ENCODE peak calls at places on chromosomes 6 and 20, in six cellular contexts. One of them, this sample, is unnamed.

GRCh38 chr6:157265630-157266029 is 57.7 kb downstream of the TMEM242 start:
- DNase-seq in Caco-2: no peak
- DNase-seq in GM23338: no peak
- DNase-seq in Karpas-422: no peak
- DNase-seq in heart left ventricle: no peak
- DNase-seq in lung: no peak
- DNase-seq in this sample: no peak

GRCh38 chr20:53208110-53208908 is 236.2 kb downstream of the TSHZ2 start:
- DNase-seq in Caco-2: peak; percentile 21
- DNase-seq in lung: no peak
- DNase-seq in heart left ventricle: no peak
- DNase-seq in Karpas-422: peak; percentile 44
- DNase-seq in GM23338: peak; percentile 85
- DNase-seq in this sample: no peak

GRCh38 chr6:150656156-150656555 is 56.5 kb downstream of the PLEKHG1 start:
- DNase-seq in heart left ventricle: no peak
- DNase-seq in Karpas-422: no peak
- DNase-seq in Caco-2: no peak
- DNase-seq in GM23338: no peak
- DNase-seq in lung: no peak
- DNase-seq in this sample: no peak

GRCh38 chr6:43515808-43516207 is 918 bp downstream of the YIPF3 start:
- DNase-seq in Karpas-422: no peak
- DNase-seq in lung: no peak
- DNase-seq in GM23338: no peak
- DNase-seq in Caco-2: no peak
- DNase-seq in heart left ventricle: no peak
- DNase-seq in this sample: no peak

GRCh38 chr6:96743496-96743895 is 93.8 kb downstream of the GPR63 start:
- DNase-seq in GM23338: no peak
- DNase-seq in Karpas-422: no peak
- DNase-seq in lung: no peak
- DNase-seq in Caco-2: no peak
- DNase-seq in heart left ventricle: no peak
- DNase-seq in this sample: no peak

GRCh38 chr6:140071601-140072062 is 697.2 kb upstream of the CITED2 start:
- DNase-seq in Caco-2: no peak
- DNase-seq in lung: no peak
- DNase-seq in Karpas-422: no peak
- DNase-seq in GM23338: no peak
- DNase-seq in heart left ventricle: no peak
- DNase-seq in this sample: no peak

GRCh38 chr6:21355638-21356037 is 237.9 kb upstream of the SOX4 start:
- DNase-seq in lung: no peak
- DNase-seq in GM23338: no peak
- DNase-seq in Karpas-422: no peak
- DNase-seq in heart left ventricle: no peak
- DNase-seq in Caco-2: no peak
- DNase-seq in this sample: no peak

GRCh38 chr6:148146717-148147116 is 195.9 kb upstream of the SASH1 start:
- DNase-seq in Caco-2: no peak
- DNase-seq in heart left ventricle: no peak
- DNase-seq in lung: no peak
- DNase-seq in Karpas-422: no peak
- DNase-seq in GM23338: peak; percentile 26
- DNase-seq in this sample: peak; percentile 9

DNA sequence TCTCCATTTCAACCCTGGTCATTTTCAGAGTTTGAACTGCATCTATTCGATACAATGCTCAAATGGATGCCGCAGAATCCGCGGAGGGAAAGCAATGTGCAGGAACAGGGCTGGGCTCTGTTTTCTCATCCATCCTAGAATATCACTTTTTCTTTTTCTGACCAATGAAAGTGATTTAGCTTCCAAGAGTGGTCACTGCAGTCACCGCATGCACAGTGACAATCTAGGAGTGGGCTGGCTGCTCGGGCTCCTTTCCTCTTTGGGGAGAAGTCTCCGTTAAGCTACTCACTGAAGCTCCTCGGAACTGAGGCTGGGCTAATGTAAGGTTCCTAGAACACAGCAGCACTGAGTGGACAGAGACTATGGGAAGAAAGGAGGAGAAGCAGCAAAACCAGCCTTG is 41.3 kb downstream of the RAMACL start:
- DNase-seq in GM23338: no peak
- DNase-seq in lung: no peak
- DNase-seq in Karpas-422: no peak
- DNase-seq in heart left ventricle: no peak
- DNase-seq in Caco-2: no peak
- DNase-seq in this sample: no peak
- H3K4me1 ChIP-seq in GM23338: peaks cover 15% of the 10 kb centered on the region
- H3K4me1 ChIP-seq in lung: peaks cover 5% of the 10 kb centered on the region
- H3K4me1 ChIP-seq in Karpas-422: peaks cover 44% of the 10 kb centered on the region
- H3K4me1 ChIP-seq in heart left ventricle: peaks cover 23% of the 10 kb centered on the region
- H3K4me1 ChIP-seq in Caco-2: peaks cover 7% of the 10 kb centered on the region
- H3K4me1 ChIP-seq in this sample: peaks cover 6% of the 10 kb centered on the region

GRCh38 chr6:3739311-3739897 is 12.1 kb downstream of the PXDC1 start:
- DNase-seq in GM23338: no peak
- DNase-seq in lung: no peak
- DNase-seq in Caco-2: no peak
- DNase-seq in Karpas-422: no peak
- DNase-seq in heart left ventricle: no peak
- DNase-seq in this sample: no peak
- H3K4me1 ChIP-seq in GM23338: peaks cover 10% of the 10 kb centered on the region
- H3K4me1 ChIP-seq in lung: peaks cover 16% of the 10 kb centered on the region
- H3K4me1 ChIP-seq in Caco-2: peaks cover 14% of the 10 kb centered on the region
- H3K4me1 ChIP-seq in Karpas-422: peaks cover 11% of the 10 kb centered on the region
- H3K4me1 ChIP-seq in heart left ventricle: peaks cover 54% of the 10 kb centered on the region
- H3K4me1 ChIP-seq in this sample: no peaks in the 10 kb centered on the region

DNA sequence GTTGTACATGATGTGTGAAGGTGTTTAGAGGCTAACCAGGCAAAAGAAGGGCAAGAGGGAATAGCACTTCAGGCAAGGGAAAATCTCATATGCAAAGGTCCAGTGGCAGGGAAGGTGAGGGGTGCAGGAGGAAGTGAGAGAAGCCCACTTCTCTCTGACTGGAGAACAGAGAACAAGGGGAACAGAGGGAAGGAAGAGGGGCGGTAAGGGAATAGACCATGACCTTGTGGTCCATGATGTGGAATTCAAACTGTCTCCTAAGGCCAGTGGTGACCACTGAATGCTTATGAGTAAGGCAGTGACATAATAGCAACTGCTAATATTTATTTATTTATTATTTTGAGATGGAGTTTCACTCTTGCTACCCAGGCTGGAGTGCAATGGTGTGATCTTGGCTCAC is 20.6 kb upstream of the SLC9A8 start:
- DNase-seq in Caco-2: no peak
- DNase-seq in Karpas-422: no peak
- DNase-seq in GM23338: no peak
- DNase-seq in lung: no peak
- DNase-seq in heart left ventricle: no peak
- DNase-seq in this sample: no peak
- H3K4me1 ChIP-seq in Caco-2: peaks cover 59% of the 10 kb centered on the region
- H3K4me1 ChIP-seq in Karpas-422: peaks cover 4% of the 10 kb centered on the region
- H3K4me1 ChIP-seq in GM23338: no peaks in the 10 kb centered on the region
- H3K4me1 ChIP-seq in lung: peaks cover 17% of the 10 kb centered on the region
- H3K4me1 ChIP-seq in heart left ventricle: peaks cover 23% of the 10 kb centered on the region
- H3K4me1 ChIP-seq in this sample: no peaks in the 10 kb centered on the region

DNA sequence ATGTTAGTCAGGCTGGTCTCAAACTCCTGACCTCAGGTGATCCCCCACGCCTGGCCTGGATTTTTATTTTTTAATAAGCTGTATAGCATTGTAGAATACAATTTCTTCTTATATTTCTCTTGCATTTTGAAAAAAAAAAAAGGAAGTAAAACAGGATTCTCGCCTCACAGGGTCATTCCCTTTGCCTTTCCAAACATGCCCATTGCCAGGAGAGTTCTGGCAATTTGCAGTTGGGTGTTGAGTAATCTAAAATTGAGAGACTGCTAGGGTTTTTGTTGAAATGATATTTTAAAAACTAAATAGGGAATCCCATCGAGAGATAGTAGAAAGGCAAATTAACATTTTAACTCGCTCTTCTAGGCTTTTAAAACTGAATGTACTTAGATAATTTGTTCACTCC is 196.1 kb downstream of the JARID2 start:
- DNase-seq in GM23338: no peak
- DNase-seq in heart left ventricle: no peak
- DNase-seq in lung: no peak
- DNase-seq in Karpas-422: no peak
- DNase-seq in Caco-2: no peak
- DNase-seq in this sample: no peak
- H3K4me1 ChIP-seq in GM23338: peaks cover 92% of the 10 kb centered on the region
- H3K4me1 ChIP-seq in heart left ventricle: peaks cover 66% of the 10 kb centered on the region
- H3K4me1 ChIP-seq in lung: peaks cover 6% of the 10 kb centered on the region
- H3K4me1 ChIP-seq in Karpas-422: peaks cover 7% of the 10 kb centered on the region
- H3K4me1 ChIP-seq in Caco-2: peaks cover 6% of the 10 kb centered on the region
- H3K4me1 ChIP-seq in this sample: peaks cover 14% of the 10 kb centered on the region

DNA sequence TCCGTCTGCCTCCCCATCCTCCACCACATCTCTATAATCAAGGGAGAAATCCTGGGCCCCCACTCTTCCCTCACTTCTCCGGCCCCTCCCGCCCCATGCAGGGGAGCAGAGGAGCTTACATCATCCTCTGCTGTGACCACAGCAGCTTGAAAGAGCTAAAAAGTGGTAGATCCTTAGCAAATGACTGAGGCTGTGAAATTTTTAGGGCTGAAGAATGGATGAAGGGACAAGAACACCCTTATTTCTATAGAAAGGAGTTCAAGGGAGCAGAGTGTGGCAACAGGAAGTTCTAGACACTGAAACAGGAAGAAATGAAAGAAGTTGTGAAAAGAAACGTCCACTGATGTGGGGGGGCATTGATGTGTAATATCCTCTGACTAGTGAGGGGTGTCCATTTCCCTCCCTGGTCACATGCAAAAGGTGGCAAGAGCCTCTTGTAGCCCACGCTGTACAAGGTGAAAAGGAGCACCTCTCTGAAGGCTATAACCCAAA is 380.2 kb upstream of the JARID2 start:
- DNase-seq in Caco-2: no peak
- DNase-seq in lung: no peak
- DNase-seq in heart left ventricle: no peak
- DNase-seq in Karpas-422: no peak
- DNase-seq in GM23338: no peak
- DNase-seq in this sample: no peak
- H3K4me1 ChIP-seq in Caco-2: no peaks in the 10 kb centered on the region
- H3K4me1 ChIP-seq in lung: no peaks in the 10 kb centered on the region
- H3K4me1 ChIP-seq in heart left ventricle: peaks cover 4% of the 10 kb centered on the region
- H3K4me1 ChIP-seq in Karpas-422: no peaks in the 10 kb centered on the region
- H3K4me1 ChIP-seq in GM23338: peaks cover 27% of the 10 kb centered on the region
- H3K4me1 ChIP-seq in this sample: no peaks in the 10 kb centered on the region

DNA sequence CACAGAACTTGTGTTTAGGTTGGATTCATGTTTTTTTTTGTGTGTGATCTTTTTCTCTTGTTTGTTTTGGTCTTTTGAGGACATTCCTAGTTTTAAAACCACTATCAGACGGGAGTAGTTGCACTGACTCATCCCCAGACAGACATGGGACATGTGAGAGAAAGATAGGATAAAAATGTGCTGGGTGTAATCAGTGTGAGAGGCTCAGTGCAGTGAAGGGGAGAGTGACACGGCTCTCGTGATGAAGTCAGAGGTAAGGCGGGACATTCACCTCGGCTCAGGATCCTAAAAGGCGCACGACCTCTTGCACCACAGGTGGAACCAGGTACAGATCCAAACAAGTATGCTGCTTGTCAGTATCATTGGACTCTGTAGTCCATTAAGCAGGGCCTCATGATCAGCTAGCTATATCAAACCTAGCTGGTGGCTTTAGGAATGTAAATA is 17.9 kb downstream of the FOXO3 start:
- DNase-seq in GM23338: no peak
- DNase-seq in heart left ventricle: no peak
- DNase-seq in lung: no peak
- DNase-seq in Caco-2: peak; percentile 21
- DNase-seq in Karpas-422: no peak
- DNase-seq in this sample: no peak
- H3K4me1 ChIP-seq in GM23338: peaks cover 21% of the 10 kb centered on the region
- H3K4me1 ChIP-seq in heart left ventricle: peaks cover 100% of the 10 kb centered on the region
- H3K4me1 ChIP-seq in lung: peaks cover 11% of the 10 kb centered on the region
- H3K4me1 ChIP-seq in Caco-2: peaks cover 17% of the 10 kb centered on the region
- H3K4me1 ChIP-seq in Karpas-422: peaks cover 17% of the 10 kb centered on the region
- H3K4me1 ChIP-seq in this sample: peaks cover 38% of the 10 kb centered on the region

GRCh38 chr20:50545123-50545522 is 34.9 kb downstream of the PTPN1 start:
- DNase-seq in heart left ventricle: no peak
- DNase-seq in Caco-2: no peak
- DNase-seq in lung: no peak
- DNase-seq in Karpas-422: no peak
- DNase-seq in GM23338: peak; percentile 54
- DNase-seq in this sample: no peak
- H3K4me1 ChIP-seq in heart left ventricle: peaks cover 69% of the 10 kb centered on the region
- H3K4me1 ChIP-seq in Caco-2: peaks cover 20% of the 10 kb centered on the region
- H3K4me1 ChIP-seq in lung: peaks cover 25% of the 10 kb centered on the region
- H3K4me1 ChIP-seq in Karpas-422: peaks cover 21% of the 10 kb centered on the region
- H3K4me1 ChIP-seq in GM23338: no peaks in the 10 kb centered on the region
- H3K4me1 ChIP-seq in this sample: peaks cover 43% of the 10 kb centered on the region

GRCh38 chr6:13480631-13481501 is 6.5 kb downstream of the GFOD1 start:
- DNase-seq in GM23338: no peak
- DNase-seq in lung: no peak
- DNase-seq in Caco-2: no peak
- DNase-seq in Karpas-422: no peak
- DNase-seq in heart left ventricle: no peak
- DNase-seq in this sample: no peak
- H3K4me1 ChIP-seq in GM23338: peaks cover 10% of the 10 kb centered on the region
- H3K4me1 ChIP-seq in lung: peaks cover 15% of the 10 kb centered on the region
- H3K4me1 ChIP-seq in Caco-2: no peaks in the 10 kb centered on the region
- H3K4me1 ChIP-seq in Karpas-422: peaks cover 33% of the 10 kb centered on the region
- H3K4me1 ChIP-seq in heart left ventricle: peaks cover 53% of the 10 kb centered on the region
- H3K4me1 ChIP-seq in this sample: peaks cover 9% of the 10 kb centered on the region

GRCh38 chr20:2889797-2890196 is 16.5 kb downstream of the PTPRA start:
- DNase-seq in GM23338: no peak
- DNase-seq in lung: no peak
- DNase-seq in Karpas-422: no peak
- DNase-seq in heart left ventricle: no peak
- DNase-seq in Caco-2: no peak
- DNase-seq in this sample: no peak

GRCh38 chr20:2892376-2892775 is 19.1 kb downstream of the PTPRA start:
- DNase-seq in lung: no peak
- DNase-seq in GM23338: no peak
- DNase-seq in Caco-2: no peak
- DNase-seq in heart left ventricle: no peak
- DNase-seq in Karpas-422: no peak
- DNase-seq in this sample: no peak

GRCh38 chr20:2889209-2889608 is 15.9 kb downstream of the PTPRA start:
- DNase-seq in heart left ventricle: no peak
- DNase-seq in Caco-2: no peak
- DNase-seq in lung: no peak
- DNase-seq in Karpas-422: no peak
- DNase-seq in GM23338: no peak
- DNase-seq in this sample: no peak

GRCh38 chr20:2891343-2891742 is 18.1 kb downstream of the PTPRA start:
- DNase-seq in Caco-2: no peak
- DNase-seq in Karpas-422: no peak
- DNase-seq in lung: no peak
- DNase-seq in GM23338: no peak
- DNase-seq in heart left ventricle: no peak
- DNase-seq in this sample: no peak

DNA sequence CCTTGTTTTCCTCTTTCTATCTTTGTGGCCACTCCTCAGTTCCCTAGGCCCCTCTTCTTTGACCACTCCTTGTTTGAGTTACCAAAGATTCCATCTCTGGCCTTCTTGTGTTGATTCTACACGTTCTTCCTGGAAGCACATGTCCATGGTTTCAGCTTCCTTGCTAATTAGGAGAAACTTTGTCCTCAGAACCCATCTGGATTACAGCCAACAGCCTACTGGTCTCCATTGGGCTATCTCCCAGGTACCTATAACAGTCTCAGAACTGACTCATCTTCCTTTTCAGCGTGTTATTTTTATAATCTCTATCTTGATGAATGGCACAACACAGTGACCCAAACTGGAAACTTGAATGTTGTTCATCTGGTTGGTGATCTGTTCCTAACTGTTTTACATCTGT is 17.5 kb downstream of the PTPRA start:
- DNase-seq in GM23338: no peak
- DNase-seq in lung: no peak
- DNase-seq in Caco-2: no peak
- DNase-seq in Karpas-422: no peak
- DNase-seq in heart left ventricle: no peak
- DNase-seq in this sample: no peak
- H3K4me1 ChIP-seq in GM23338: no peaks in the 10 kb centered on the region
- H3K4me1 ChIP-seq in lung: peaks cover 1% of the 10 kb centered on the region
- H3K4me1 ChIP-seq in Caco-2: peaks cover 6% of the 10 kb centered on the region
- H3K4me1 ChIP-seq in Karpas-422: peaks cover 6% of the 10 kb centered on the region
- H3K4me1 ChIP-seq in heart left ventricle: peaks cover 32% of the 10 kb centered on the region
- H3K4me1 ChIP-seq in this sample: peaks cover 3% of the 10 kb centered on the region

This sample was measured in naive thymus-derived CD4-positive, alpha-beta T cell.